ENCODE peak calls at places on chromosomes 5 and 9, in seven cellular contexts. M, K, R, F, C, U and W are unnamed samples.

GRCh38 chr5:35990524-35990923 is 666 bp downstream of the UGT3A1 start:
- DNase-seq in M (no peak), K (no peak), R (no peak), F (no peak), C (no peak), U (no peak), W (no peak)

GRCh38 chr5:72427488-72428437 is 79.4 kb downstream of the ZNF366 start:
- DNase-seq in M (peak), K (no peak), R (no peak), F (peak), C (peak), U (no peak), W (peak)

GRCh38 chr5:154191467-154192261 is 1.1 kb downstream of the GALNT10 start:
- DNase-seq in M (peak), K (no peak), R (peak), F (peak), C (peak), U (no peak), W (no peak)

GRCh38 chr9:129547869-129548570 is 72.9 kb downstream of the C9orf50 start:
- DNase-seq in M (no peak), K (no peak), R (no peak), F (no peak), C (no peak), U (no peak), W (no peak)

GRCh38 chr5:44952376-44952775 is 143.6 kb downstream of the MRPS30 start:
- DNase-seq in M (peak), K (peak), R (peak), F (peak), C (peak), U (no peak), W (no peak)

GRCh38 chr5:39015743-39016586 is 58.2 kb downstream of the RICTOR start:
- DNase-seq in M (peak), K (peak), R (no peak), F (no peak), C (peak), U (no peak), W (no peak)

GRCh38 chr9:31355159-31355882 is 1029.1 kb upstream of the ACO1 start:
- DNase-seq in M (no peak), K (no peak), R (no peak), F (no peak), C (no peak), U (no peak), W (no peak)

GRCh38 chr5:43106290-43106638 is 14.4 kb upstream of the ZNF131 start:
- DNase-seq in M (no peak), K (no peak), R (no peak), F (no peak), C (no peak), U (no peak), W (no peak)

GRCh38 chr9:93164085-93164484 is 19.9 kb upstream of the WNK2 start:
- DNase-seq in M (no peak), K (no peak), R (no peak), F (no peak), C (no peak), U (no peak), W (no peak)

GRCh38 chr9:96514108-96514824 is 64.3 kb downstream of the HABP4 start:
- DNase-seq in M (peak), K (no peak), R (no peak), F (no peak), C (peak), U (no peak), W (no peak)

GRCh38 chr9:113998529-113999255 is 79.4 kb downstream of the AMBP start:
- DNase-seq in M (peak), K (no peak), R (no peak), F (no peak), C (peak), U (no peak), W (no peak)

GRCh38 chr5:32508806-32509805 is 64.6 kb upstream of the ZFR start:
- DNase-seq in M (peak), K (no peak), R (no peak), F (no peak), C (no peak), U (no peak), W (no peak)

GRCh38 chr5:54703568-54704255 is 186.2 kb downstream of the SNX18 start:
- DNase-seq in M (no peak), K (no peak), R (no peak), F (no peak), C (no peak), U (no peak), W (no peak)

GRCh38 chr9:92947268-92948031 is at the start of gene FGD3:
- DNase-seq in M (peak), K (no peak), R (no peak), F (no peak), C (no peak), U (no peak), W (no peak)

GRCh38 chr5:156471893-156472292 is 144.9 kb downstream of the SGCD start:
- DNase-seq in M (no peak), K (no peak), R (no peak), F (no peak), C (no peak), U (no peak), W (no peak)

GRCh38 chr5:2750758-2751464 is 566 bp downstream of the IRX2 start:
- DNase-seq in M (peak), K (no peak), R (no peak), F (no peak), C (peak), U (no peak), W (no peak)

GRCh38 chr5:168578506-168579205 is 512 bp downstream of the PANK3 start:
- DNase-seq in M (no peak), K (no peak), R (no peak), F (no peak), C (peak), U (no peak), W (no peak)

GRCh38 chr9:93118863-93119702 is 15.0 kb downstream of the NINJ1 start:
- DNase-seq in M (no peak), K (no peak), R (no peak), F (no peak), C (no peak), U (no peak), W (peak)

GRCh38 chr9:81729141-81729540 is 39.8 kb upstream of the TLE1 start:
- DNase-seq in M (no peak), K (no peak), R (peak), F (no peak), C (no peak), U (no peak), W (no peak)

GRCh38 chr9:129932303-129933151 is 97.3 kb downstream of the USP20 start:
- DNase-seq in M (peak), K (no peak), R (no peak), F (peak), C (peak), U (no peak), W (no peak)

GRCh38 chr5:10729320-10730133 is 31.5 kb downstream of the DAP start:
- DNase-seq in M (peak), K (no peak), R (peak), F (no peak), C (no peak), U (no peak), W (no peak)

GRCh38 chr5:57157191-57157590 is 16.7 kb upstream of the GPBP1 start:
- DNase-seq in M (peak), K (no peak), R (no peak), F (no peak), C (no peak), U (no peak), W (no peak)